ENCODE peak calls at places on chromosome X, in eight cellular contexts. One of them, this sample, is unnamed.

GRCh38 chrX:130893356-130894085 is 9.5 kb downstream of the ENOX2 start:
- DNase-seq in colonic mucosa: no peak
- DNase-seq in upper lobe of right lung: no peak
- DNase-seq in lower lobe of right lung: no peak
- DNase-seq in Peyer's patch: no peak
- DNase-seq in IMR-90: peak
- DNase-seq in astrocyte: no peak
- DNase-seq in cardiac muscle cell: no peak
- DNase-seq in this sample: no peak

GRCh38 chrX:124217289-124218251 is 114.9 kb upstream of the TEX13D start:
- DNase-seq in colonic mucosa: no peak
- DNase-seq in upper lobe of right lung: no peak
- DNase-seq in lower lobe of right lung: no peak
- DNase-seq in Peyer's patch: peak
- DNase-seq in IMR-90: no peak
- DNase-seq in astrocyte: peak
- DNase-seq in cardiac muscle cell: no peak
- DNase-seq in this sample: no peak

GRCh38 chrX:46837543-46838481 is 969 bp downstream of the RP2 start:
- DNase-seq in colonic mucosa: no peak
- DNase-seq in upper lobe of right lung: no peak
- DNase-seq in lower lobe of right lung: no peak
- DNase-seq in Peyer's patch: no peak
- DNase-seq in IMR-90: peak
- DNase-seq in astrocyte: peak
- DNase-seq in cardiac muscle cell: no peak
- DNase-seq in this sample: no peak

GRCh38 chrX:149711545-149712236 is at the start of gene MAGEA11:
- DNase-seq in colonic mucosa: no peak
- DNase-seq in upper lobe of right lung: no peak
- DNase-seq in lower lobe of right lung: no peak
- DNase-seq in Peyer's patch: no peak
- DNase-seq in IMR-90: no peak
- DNase-seq in astrocyte: no peak
- DNase-seq in cardiac muscle cell: no peak
- DNase-seq in this sample: no peak

GRCh38 chrX:140432328-140433025 is 72.4 kb downstream of the SOX3 start:
- DNase-seq in colonic mucosa: no peak
- DNase-seq in upper lobe of right lung: no peak
- DNase-seq in lower lobe of right lung: no peak
- DNase-seq in Peyer's patch: no peak
- DNase-seq in IMR-90: no peak
- DNase-seq in astrocyte: peak
- DNase-seq in cardiac muscle cell: no peak
- DNase-seq in this sample: peak

GRCh38 chrX:65451663-65452062 is 82.9 kb downstream of the LAS1L start:
- DNase-seq in colonic mucosa: peak
- DNase-seq in upper lobe of right lung: no peak
- DNase-seq in lower lobe of right lung: no peak
- DNase-seq in Peyer's patch: no peak
- DNase-seq in IMR-90: peak
- DNase-seq in astrocyte: no peak
- DNase-seq in cardiac muscle cell: peak
- DNase-seq in this sample: no peak

GRCh38 chrX:110442631-110443030 is 84.0 kb downstream of the RTL9 start:
- DNase-seq in colonic mucosa: no peak
- DNase-seq in upper lobe of right lung: no peak
- DNase-seq in lower lobe of right lung: no peak
- DNase-seq in Peyer's patch: no peak
- DNase-seq in IMR-90: peak
- DNase-seq in astrocyte: peak
- DNase-seq in cardiac muscle cell: peak
- DNase-seq in this sample: no peak

GRCh38 chrX:41468647-41469323 is 21.6 kb downstream of the NYX start:
- DNase-seq in colonic mucosa: no peak
- DNase-seq in upper lobe of right lung: no peak
- DNase-seq in lower lobe of right lung: no peak
- DNase-seq in Peyer's patch: no peak
- DNase-seq in IMR-90: peak
- DNase-seq in astrocyte: peak
- DNase-seq in cardiac muscle cell: no peak
- DNase-seq in this sample: no peak

GRCh38 chrX:115892787-115893671 is 277.5 kb upstream of the AGTR2 start:
- DNase-seq in colonic mucosa: peak
- DNase-seq in upper lobe of right lung: no peak
- DNase-seq in lower lobe of right lung: no peak
- DNase-seq in Peyer's patch: peak
- DNase-seq in IMR-90: peak
- DNase-seq in astrocyte: peak
- DNase-seq in cardiac muscle cell: peak
- DNase-seq in this sample: peak

GRCh38 chrX:118551426-118551825 is 55.8 kb downstream of the DOCK11 start:
- DNase-seq in colonic mucosa: no peak
- DNase-seq in upper lobe of right lung: no peak
- DNase-seq in lower lobe of right lung: no peak
- DNase-seq in Peyer's patch: no peak
- DNase-seq in IMR-90: no peak
- DNase-seq in astrocyte: no peak
- DNase-seq in cardiac muscle cell: no peak
- DNase-seq in this sample: no peak

GRCh38 chrX:153414838-153415552 is 3.7 kb downstream of the ZFP92 start:
- DNase-seq in colonic mucosa: no peak
- DNase-seq in upper lobe of right lung: peak
- DNase-seq in lower lobe of right lung: peak
- DNase-seq in Peyer's patch: no peak
- DNase-seq in IMR-90: no peak
- DNase-seq in astrocyte: no peak
- DNase-seq in cardiac muscle cell: no peak
- DNase-seq in this sample: no peak

GRCh38 chrX:129808163-129808828 is 28.5 kb downstream of the SASH3 start:
- DNase-seq in colonic mucosa: no peak
- DNase-seq in upper lobe of right lung: no peak
- DNase-seq in lower lobe of right lung: no peak
- DNase-seq in Peyer's patch: no peak
- DNase-seq in IMR-90: no peak
- DNase-seq in astrocyte: no peak
- DNase-seq in cardiac muscle cell: no peak
- DNase-seq in this sample: no peak

GRCh38 chrX:150364347-150365050 is 1.4 kb downstream of the MAMLD1 start:
- DNase-seq in colonic mucosa: peak
- DNase-seq in upper lobe of right lung: peak
- DNase-seq in lower lobe of right lung: peak
- DNase-seq in Peyer's patch: no peak
- DNase-seq in IMR-90: peak
- DNase-seq in astrocyte: no peak
- DNase-seq in cardiac muscle cell: peak
- DNase-seq in this sample: no peak

GRCh38 chrX:30888526-30889146 is 418 bp downstream of the TAB3 start:
- DNase-seq in colonic mucosa: peak
- DNase-seq in upper lobe of right lung: no peak
- DNase-seq in lower lobe of right lung: no peak
- DNase-seq in Peyer's patch: no peak
- DNase-seq in IMR-90: no peak
- DNase-seq in astrocyte: peak
- DNase-seq in cardiac muscle cell: peak
- DNase-seq in this sample: no peak

GRCh38 chrX:45747905-45748304 is 547.2 kb upstream of the DIPK2B start:
- DNase-seq in colonic mucosa: no peak
- DNase-seq in upper lobe of right lung: no peak
- DNase-seq in lower lobe of right lung: no peak
- DNase-seq in Peyer's patch: no peak
- DNase-seq in IMR-90: no peak
- DNase-seq in astrocyte: peak
- DNase-seq in cardiac muscle cell: no peak
- DNase-seq in this sample: no peak

GRCh38 chrX:45745479-45745878 is 544.8 kb upstream of the DIPK2B start:
- DNase-seq in colonic mucosa: no peak
- DNase-seq in upper lobe of right lung: no peak
- DNase-seq in lower lobe of right lung: no peak
- DNase-seq in Peyer's patch: no peak
- DNase-seq in IMR-90: no peak
- DNase-seq in astrocyte: peak
- DNase-seq in cardiac muscle cell: no peak
- DNase-seq in this sample: no peak

GRCh38 chrX:45740291-45740690 is 539.6 kb upstream of the DIPK2B start:
- DNase-seq in colonic mucosa: no peak
- DNase-seq in upper lobe of right lung: no peak
- DNase-seq in lower lobe of right lung: no peak
- DNase-seq in Peyer's patch: no peak
- DNase-seq in IMR-90: no peak
- DNase-seq in astrocyte: no peak
- DNase-seq in cardiac muscle cell: no peak
- DNase-seq in this sample: no peak

GRCh38 chrX:45743906-45744625 is 543.4 kb upstream of the DIPK2B start:
- DNase-seq in colonic mucosa: no peak
- DNase-seq in upper lobe of right lung: no peak
- DNase-seq in lower lobe of right lung: no peak
- DNase-seq in Peyer's patch: no peak
- DNase-seq in IMR-90: no peak
- DNase-seq in astrocyte: no peak
- DNase-seq in cardiac muscle cell: no peak
- DNase-seq in this sample: no peak

GRCh38 chrX:45743081-45743533 is 542.4 kb upstream of the DIPK2B start:
- DNase-seq in colonic mucosa: no peak
- DNase-seq in upper lobe of right lung: no peak
- DNase-seq in lower lobe of right lung: no peak
- DNase-seq in Peyer's patch: no peak
- DNase-seq in IMR-90: peak
- DNase-seq in astrocyte: peak
- DNase-seq in cardiac muscle cell: no peak
- DNase-seq in this sample: no peak
- H3K27ac ChIP-seq in colonic mucosa: no peak
- H3K27ac ChIP-seq in upper lobe of right lung: no peak
- H3K27ac ChIP-seq in lower lobe of right lung: no peak
- H3K27ac ChIP-seq in Peyer's patch: no peak
- H3K27ac ChIP-seq in IMR-90: no peak
- H3K27ac ChIP-seq in astrocyte: peak
- H3K27ac ChIP-seq in cardiac muscle cell: no peak
- H3K27ac ChIP-seq in this sample: no peak

GRCh38 chrX:35890699-35891098 is 28.8 kb upstream of the CFAP47 start:
- DNase-seq in colonic mucosa: peak
- DNase-seq in upper lobe of right lung: peak
- DNase-seq in lower lobe of right lung: no peak
- DNase-seq in Peyer's patch: no peak
- DNase-seq in IMR-90: peak
- DNase-seq in astrocyte: no peak
- DNase-seq in cardiac muscle cell: peak
- DNase-seq in this sample: peak
- H3K27ac ChIP-seq in colonic mucosa: no peak
- H3K27ac ChIP-seq in upper lobe of right lung: no peak
- H3K27ac ChIP-seq in lower lobe of right lung: no peak
- H3K27ac ChIP-seq in Peyer's patch: no peak
- H3K27ac ChIP-seq in IMR-90: no peak
- H3K27ac ChIP-seq in astrocyte: no peak
- H3K27ac ChIP-seq in cardiac muscle cell: no peak
- H3K27ac ChIP-seq in this sample: no peak

DNA sequence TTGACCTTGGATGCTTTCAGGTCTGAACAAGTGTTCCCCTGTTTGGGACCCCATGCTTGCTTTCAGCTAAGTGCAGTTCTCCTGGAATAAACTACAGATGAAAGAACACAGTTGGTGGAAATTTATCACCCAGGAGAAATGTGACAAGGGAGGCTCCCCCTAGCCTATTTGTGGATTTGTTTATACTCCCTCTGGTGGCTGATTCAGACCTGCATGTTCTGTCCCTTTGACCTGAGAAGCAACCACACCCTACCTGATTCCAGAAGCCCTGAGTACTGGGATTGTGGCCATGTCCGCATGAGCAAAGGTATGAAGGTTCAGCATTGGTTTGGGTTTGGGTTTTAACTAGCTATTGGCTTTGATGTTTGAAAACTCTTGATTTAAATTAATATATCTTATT is 440.9 kb downstream of the MID1IP1 start:
- DNase-seq in colonic mucosa: peak
- DNase-seq in upper lobe of right lung: no peak
- DNase-seq in lower lobe of right lung: no peak
- DNase-seq in Peyer's patch: no peak
- DNase-seq in IMR-90: no peak
- DNase-seq in astrocyte: peak
- DNase-seq in cardiac muscle cell: peak
- DNase-seq in this sample: no peak
- H3K27ac ChIP-seq in colonic mucosa: no peak
- H3K27ac ChIP-seq in upper lobe of right lung: no peak
- H3K27ac ChIP-seq in lower lobe of right lung: no peak
- H3K27ac ChIP-seq in Peyer's patch: no peak
- H3K27ac ChIP-seq in IMR-90: no peak
- H3K27ac ChIP-seq in astrocyte: no peak
- H3K27ac ChIP-seq in cardiac muscle cell: no peak
- H3K27ac ChIP-seq in this sample: no peak

DNA sequence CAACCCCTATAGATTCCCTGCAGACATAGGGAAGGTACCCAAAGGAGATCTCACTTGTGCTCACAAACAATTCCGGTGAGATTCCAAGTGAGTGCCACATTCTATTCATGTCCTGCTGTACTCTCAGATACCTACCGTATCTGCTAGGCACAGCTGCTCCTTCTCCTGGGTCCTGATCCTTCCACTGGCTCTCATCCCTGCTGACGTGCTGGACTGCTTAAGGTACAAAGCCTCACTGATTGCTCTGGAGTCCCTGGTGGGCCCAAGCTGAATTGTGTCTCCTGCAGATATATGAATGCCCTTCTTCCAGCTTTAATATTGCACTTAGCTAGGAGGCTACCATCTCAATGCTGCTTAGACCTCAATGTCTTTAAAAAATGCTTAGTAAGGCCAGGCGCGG is 2.4 kb downstream of the TCEAL1 start:
- DNase-seq in colonic mucosa: no peak
- DNase-seq in upper lobe of right lung: no peak
- DNase-seq in lower lobe of right lung: no peak
- DNase-seq in Peyer's patch: no peak
- DNase-seq in IMR-90: no peak
- DNase-seq in astrocyte: no peak
- DNase-seq in cardiac muscle cell: no peak
- DNase-seq in this sample: no peak
- H3K27ac ChIP-seq in colonic mucosa: no peak
- H3K27ac ChIP-seq in upper lobe of right lung: no peak
- H3K27ac ChIP-seq in lower lobe of right lung: no peak
- H3K27ac ChIP-seq in Peyer's patch: no peak
- H3K27ac ChIP-seq in IMR-90: no peak
- H3K27ac ChIP-seq in astrocyte: no peak
- H3K27ac ChIP-seq in cardiac muscle cell: no peak
- H3K27ac ChIP-seq in this sample: no peak